ENCODE peak calls at places on chromosomes 16 and 17, in eight cellular contexts. C, W, O, V, I, N, P and D are unnamed samples.
A peak's percentile ranks its signal among the peaks of the same experiment; 100 is the strongest.

GRCh38 chr16:8634991-8635736 is 13.7 kb downstream of the METTL22 start:
- DNase-seq in O (peak; percentile 26), W (peak; percentile 80), P (no peak), C (peak; percentile 66), V (peak; percentile 64), I (peak; percentile 88), N (no peak), D (peak; percentile 34)

GRCh38 chr16:57007050-57007449 is 17.7 kb downstream of the NLRC5 start:
- DNase-seq in O (no peak), V (no peak), W (no peak), P (no peak), N (no peak), I (no peak), C (no peak), D (no peak)

GRCh38 chr16:25097304-25097988 is 14.1 kb upstream of the LCMT1 start:
- DNase-seq in C (no peak), V (no peak), O (peak; percentile 31), W (no peak), P (no peak), N (no peak), I (no peak), D (no peak)

GRCh38 chr16:12311887-12312286 is 335.4 kb downstream of the SNX29 start:
- DNase-seq in V (no peak), O (no peak), N (no peak), C (no peak), W (no peak), P (no peak), I (peak; percentile 62), D (no peak)

GRCh38 chr16:17510532-17510931 is 39.8 kb upstream of the XYLT1 start:
- DNase-seq in I (no peak), N (no peak), P (no peak), W (no peak), V (no peak), C (no peak), O (peak; percentile 23), D (no peak)

GRCh38 chr16:78488461-78488860 is 389.0 kb downstream of the WWOX start:
- DNase-seq in W (no peak), O (no peak), I (no peak), P (no peak), N (no peak), C (no peak), V (no peak), D (no peak)

GRCh38 chr17:2602597-2603017 is 9.2 kb downstream of the PAFAH1B1 start:
- DNase-seq in C (peak; percentile 48), V (peak; percentile 39), N (no peak), I (peak; percentile 67), W (no peak), P (no peak), O (no peak), D (no peak)

GRCh38 chr16:12411521-12411920 is 392.2 kb downstream of the CPPED1 start:
- DNase-seq in I (no peak), N (no peak), W (no peak), C (no peak), V (no peak), P (no peak), O (no peak), D (no peak)

GRCh38 chr16:426115-426905 is 861 bp downstream of the RAB11FIP3 start:
- DNase-seq in P (no peak), V (no peak), C (no peak), N (no peak), I (peak; percentile 32), O (no peak), W (peak; percentile 42), D (no peak)

GRCh38 chr17:76678330-76678729 is 32.4 kb downstream of the MXRA7 start:
- DNase-seq in P (no peak), C (no peak), O (no peak), I (no peak), W (no peak), N (no peak), V (no peak), D (no peak)

GRCh38 chr17:38893612-38894011 is 23.8 kb downstream of the LASP1 start:
- DNase-seq in N (peak; percentile 77), P (no peak), V (no peak), O (no peak), W (peak; percentile 13), C (no peak), I (peak; percentile 49), D (no peak)

GRCh38 chr17:8006836-8007680 is 4.6 kb downstream of the GUCY2D start:
- DNase-seq in W (no peak), N (peak; percentile 52), V (no peak), O (no peak), I (no peak), P (no peak), C (no peak), D (no peak)

GRCh38 chr17:8003594-8004181 is 1.3 kb downstream of the GUCY2D start:
- DNase-seq in P (no peak), C (no peak), N (no peak), V (no peak), W (peak; percentile 21), I (no peak), O (no peak), D (no peak)

GRCh38 chr17:8005951-8006730 is 3.7 kb downstream of the GUCY2D start:
- DNase-seq in I (peak; percentile 36), V (peak; percentile 64), W (no peak), N (peak; percentile 61), C (no peak), P (no peak), O (no peak), D (no peak)

GRCh38 chr17:8004899-8005298 is 2.5 kb downstream of the GUCY2D start:
- DNase-seq in O (peak; percentile 57), V (no peak), W (no peak), I (peak; percentile 28), N (peak; percentile 59), P (no peak), C (no peak), D (no peak)

DNA sequence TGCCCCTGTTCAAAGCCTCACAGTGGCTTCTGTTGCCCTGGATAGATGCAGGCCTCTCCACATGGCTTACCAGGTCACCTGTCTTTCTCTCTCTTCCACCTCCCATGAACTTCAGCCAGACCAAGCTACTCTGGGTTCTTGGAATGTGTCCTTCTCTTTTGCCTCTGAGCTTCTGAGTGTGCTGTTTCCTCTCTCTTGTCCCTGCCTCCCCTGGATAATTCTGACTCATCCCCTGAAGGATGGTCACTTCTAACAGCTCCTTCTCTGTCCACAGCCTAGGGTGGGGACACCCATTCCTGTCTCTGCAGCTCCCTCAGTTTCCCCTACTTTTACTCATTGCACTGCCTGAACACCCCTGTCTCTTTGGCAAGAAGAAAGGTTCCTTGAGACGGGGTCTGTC is 2.9 kb downstream of the GUCY2D start:
- DNase-seq in I (no peak), W (no peak), N (peak; percentile 2), V (no peak), O (no peak), C (no peak), P (no peak), D (no peak)
- H3K4me3 ChIP-seq in I (no peak overlapping the region), W (no peak overlapping the region), N (no peak overlapping the region), V (no peak overlapping the region), O (no peak overlapping the region), C (no peak overlapping the region), P (no peak overlapping the region), D (no peak overlapping the region)

DNA sequence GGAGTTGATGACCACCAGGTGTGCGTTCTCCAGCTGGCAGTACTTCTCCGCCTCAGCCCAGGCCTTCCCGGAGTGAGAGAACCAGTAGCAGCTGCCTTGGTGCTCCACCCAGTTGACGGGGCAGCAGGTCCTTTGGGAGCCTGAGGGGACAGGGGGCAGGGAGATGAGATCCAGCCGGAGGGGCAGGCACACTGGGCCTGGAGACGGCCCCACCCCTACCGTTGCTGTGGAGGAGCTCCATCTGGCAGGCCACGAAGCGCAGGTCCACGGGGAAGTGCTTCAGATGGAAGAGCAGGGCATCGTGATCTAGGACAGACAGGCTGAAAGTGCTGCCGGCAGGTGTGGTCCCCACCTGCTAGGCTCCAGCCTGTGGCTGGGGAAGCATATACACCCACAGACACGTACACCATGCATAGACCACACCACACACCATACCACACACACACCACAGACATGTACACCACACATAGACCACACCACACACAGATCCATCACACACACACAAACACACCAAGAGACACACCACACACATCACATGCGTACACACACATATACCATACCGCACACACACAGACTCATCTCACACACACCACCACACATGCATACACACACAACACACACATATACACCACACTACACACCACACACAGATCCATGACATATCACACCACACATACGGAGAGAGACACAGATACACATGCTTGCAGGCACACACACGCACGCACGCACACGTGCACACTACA is 7.4 kb downstream of the ASGR2 start:
- DNase-seq in P (no peak), W (no peak), I (no peak), C (no peak), N (no peak), O (no peak), V (no peak), D (no peak)
- H3K4me3 ChIP-seq in P (no peak overlapping the region), W (no peak overlapping the region), I (no peak overlapping the region), C (no peak overlapping the region), N (no peak overlapping the region), O (no peak overlapping the region), V (no peak overlapping the region), D (no peak overlapping the region)

GRCh38 chr16:86571197-86571915 is 4.7 kb downstream of the FOXC2 start:
- DNase-seq in I (peak; percentile 6), N (no peak), P (no peak), O (no peak), V (no peak), W (no peak), C (no peak), D (no peak)
- H3K4me3 ChIP-seq in I (no peak overlapping the region), N (peak overlapping the region; percentile 5), P (peak overlapping the region; percentile 74), O (peak overlapping the region; percentile 85), V (no peak overlapping the region), W (no peak overlapping the region), C (no peak overlapping the region), D (no peak overlapping the region)

GRCh38 chr17:80460286-80460881 is 16.0 kb downstream of the NPTX1 start:
- DNase-seq in N (no peak), I (no peak), W (no peak), C (no peak), V (no peak), O (peak; percentile 46), P (no peak), D (no peak)
- H3K4me3 ChIP-seq in N (no peak overlapping the region), I (no peak overlapping the region), W (no peak overlapping the region), C (no peak overlapping the region), V (no peak overlapping the region), O (no peak overlapping the region), P (no peak overlapping the region), D (no peak overlapping the region)

GRCh38 chr16:2308089-2308962 is 32.2 kb downstream of the ABCA3 start:
- DNase-seq in N (no peak), V (no peak), P (no peak), I (no peak), O (no peak), C (no peak), W (no peak), D (no peak)
- H3K4me3 ChIP-seq in N (no peak overlapping the region), V (no peak overlapping the region), P (no peak overlapping the region), I (no peak overlapping the region), O (no peak overlapping the region), C (no peak overlapping the region), W (no peak overlapping the region), D (no peak overlapping the region)

GRCh38 chr16:88382491-88383400 is at the start of gene ZNF469:
- DNase-seq in N (peak; percentile 64), V (peak; percentile 34), C (no peak), P (no peak), W (peak; percentile 69), I (no peak), O (peak; percentile 40), D (peak; percentile 42)
- H3K4me3 ChIP-seq in N (peak within 1 kb of the TSS; percentile 19), V (peak within 1 kb of the TSS; percentile 77), C (no peak within 1 kb of the TSS), P (peak within 1 kb of the TSS; percentile 47), W (peak within 1 kb of the TSS; percentile 40), I (no peak within 1 kb of the TSS), O (peak within 1 kb of the TSS; percentile 77), D (peak within 1 kb of the TSS; percentile 34)